ENCODE peak calls at places on chromosomes 7 and 10, in seven cellular contexts. T is mesothelial cell of epicardium, P is Calu3, K is uterus, S is MM.1S, H is HFF-Myc, V is psoas muscle. U is an unnamed sample.

GRCh38 chr10:75400769-75401568 is 595 bp downstream of the ZNF503 start:
- DNase-seq in T (peak), P (peak), K (peak), S (peak), H (no peak), V (peak), U (peak)

GRCh38 chr10:102175415-102175814 is 23.2 kb downstream of the NOLC1 start:
- DNase-seq in T (no peak), P (no peak), K (no peak), S (no peak), H (no peak), V (no peak), U (no peak)

GRCh38 chr7:7821517-7821916 is 103.1 kb upstream of the RPA3 start:
- DNase-seq in T (no peak), P (no peak), K (no peak), S (no peak), H (no peak), V (no peak), U (no peak)

GRCh38 chr7:85483205-85483604 is 296.3 kb upstream of the SEMA3D start:
- DNase-seq in T (no peak), P (no peak), K (no peak), S (no peak), H (peak), V (no peak), U (no peak)

GRCh38 chr10:119135517-119135890 is 30.0 kb downstream of the SFXN4 start:
- DNase-seq in T (no peak), P (no peak), K (no peak), S (no peak), H (no peak), V (no peak), U (no peak)

GRCh38 chr10:87095241-87095945 is 387 bp downstream of the SHLD2 start:
- DNase-seq in T (peak), P (peak), K (peak), S (peak), H (no peak), V (peak), U (peak)

GRCh38 chr10:44233561-44234470 is 151.1 kb downstream of the CXCL12 start:
- DNase-seq in T (peak), P (no peak), K (no peak), S (no peak), H (no peak), V (peak), U (no peak)

GRCh38 chr10:43304687-43305333 is 37.9 kb upstream of the RASGEF1A start:
- DNase-seq in T (peak), P (peak), K (peak), S (peak), H (no peak), V (peak), U (peak)

GRCh38 chr10:110456046-110456445 is 41.7 kb upstream of the DUSP5 start:
- DNase-seq in T (no peak), P (no peak), K (no peak), S (no peak), H (no peak), V (no peak), U (no peak)

GRCh38 chr7:122546496-122546895 is 152.4 kb downstream of the RNF133 start:
- DNase-seq in T (no peak), P (no peak), K (peak), S (no peak), H (no peak), V (peak), U (no peak)

GRCh38 chr10:48215148-48215982 is 59.1 kb downstream of the FRMPD2 start:
- DNase-seq in T (no peak), P (peak), K (no peak), S (peak), H (peak), V (no peak), U (peak)

GRCh38 chr10:97234403-97234802 is 48.6 kb upstream of the SLIT1 start:
- DNase-seq in T (no peak), P (peak), K (no peak), S (peak), H (peak), V (no peak), U (no peak)

GRCh38 chr7:2800220-2800922 is 43.7 kb downstream of the GNA12 start:
- DNase-seq in T (no peak), P (no peak), K (no peak), S (no peak), H (no peak), V (no peak), U (no peak)

GRCh38 chr10:132707776-132708171 is 78.2 kb downstream of the NKX6-2 start:
- DNase-seq in T (no peak), P (no peak), K (no peak), S (no peak), H (no peak), V (peak), U (no peak)

GRCh38 chr10:132226586-132227405 is 40.0 kb downstream of the DPYSL4 start:
- DNase-seq in T (no peak), P (no peak), K (no peak), S (no peak), H (no peak), V (no peak), U (no peak)

GRCh38 chr10:10642741-10643280 is 374.9 kb upstream of the CELF2 start:
- DNase-seq in T (no peak), P (no peak), K (peak), S (no peak), H (no peak), V (peak), U (no peak)

GRCh38 chr10:35765039-35765662 is 123.1 kb upstream of the FZD8 start:
- DNase-seq in T (no peak), P (peak), K (no peak), S (no peak), H (no peak), V (no peak), U (no peak)

GRCh38 chr10:46538723-46539426 is 17.6 kb downstream of the GPRIN2 start:
- DNase-seq in T (no peak), P (no peak), K (no peak), S (no peak), H (no peak), V (no peak), U (no peak)

GRCh38 chr7:24722386-24723177 is 34.7 kb downstream of the GSDME start:
- DNase-seq in T (no peak), P (peak), K (no peak), S (no peak), H (no peak), V (no peak), U (no peak)
- TF ChIP-seq CTCF in T (no peak), P (no peak), K (no peak), S (no peak), H (peak), V (peak), U (no peak)

GRCh38 chr7:132078891-132079735 is 497.2 kb downstream of the PLXNA4 start:
- DNase-seq in T (no peak), P (no peak), K (no peak), S (peak), H (no peak), V (no peak), U (no peak)
- TF ChIP-seq CTCF in T (no peak), P (no peak), K (no peak), S (peak), H (no peak), V (no peak), U (no peak)

DNA sequence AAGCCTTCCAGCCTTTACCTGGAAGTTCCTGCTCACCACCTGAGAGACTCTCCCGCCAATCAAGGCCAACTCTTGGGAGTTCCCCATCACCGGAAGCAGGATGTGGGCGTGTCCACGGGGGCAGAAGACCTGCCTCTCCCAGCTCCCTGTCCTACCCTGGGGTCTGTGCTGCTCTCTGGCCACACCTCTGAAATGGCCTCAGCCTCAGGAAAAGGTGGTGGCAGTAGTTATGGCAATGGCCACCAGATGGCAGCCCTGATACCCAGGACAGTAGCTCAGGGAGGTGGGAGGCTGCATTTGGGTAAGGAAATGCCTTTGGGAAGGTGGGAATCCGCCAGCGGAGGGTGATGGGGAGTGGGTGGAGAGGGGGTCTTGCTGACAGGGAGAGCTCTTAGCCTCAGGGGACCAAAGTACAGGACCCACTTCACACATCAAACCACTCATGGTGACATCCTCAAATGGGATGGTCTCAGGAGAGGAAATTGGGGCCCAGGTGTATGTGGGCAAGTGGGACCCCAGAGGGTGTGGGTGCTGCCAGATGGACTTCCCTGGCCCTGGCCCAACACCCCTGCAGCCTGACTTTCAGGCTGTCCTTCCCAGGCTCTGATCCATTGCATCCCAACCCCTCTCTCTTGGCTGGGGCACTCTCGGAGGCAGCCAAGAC is 33.9 kb downstream of the KAZALD1 start:
- DNase-seq in T (no peak), P (peak), K (peak), S (peak), H (peak), V (peak), U (peak)
- TF ChIP-seq CTCF in T (peak), P (peak), K (peak), S (peak), H (peak), V (peak), U (peak)

GRCh38 chr7:1546909-1547776 is 8.9 kb downstream of the TMEM184A start:
- DNase-seq in T (no peak), P (no peak), K (no peak), S (no peak), H (no peak), V (peak), U (no peak)

GRCh38 chr7:1546274-1546908 is 9.6 kb downstream of the TMEM184A start:
- DNase-seq in T (no peak), P (no peak), K (no peak), S (no peak), H (no peak), V (peak), U (no peak)

GRCh38 chr7:1544178-1544895 is 11.7 kb downstream of the TMEM184A start:
- DNase-seq in T (no peak), P (no peak), K (no peak), S (no peak), H (no peak), V (peak), U (no peak)

GRCh38 chr7:1544896-1545416 is 11.0 kb downstream of the TMEM184A start:
- DNase-seq in T (no peak), P (no peak), K (no peak), S (no peak), H (no peak), V (peak), U (no peak)

GRCh38 chr7:1545417-1546246 is 10.4 kb downstream of the TMEM184A start:
- DNase-seq in T (no peak), P (no peak), K (no peak), S (no peak), H (no peak), V (peak), U (no peak)
- TF ChIP-seq CTCF in T (no peak), P (peak), K (no peak), S (no peak), H (no peak), V (no peak), U (no peak)

GRCh38 chr7:21357146-21358097 is 70.5 kb upstream of the SP4 start:
- DNase-seq in T (no peak), P (no peak), K (no peak), S (no peak), H (no peak), V (no peak), U (no peak)
- TF ChIP-seq CTCF in T (no peak), P (no peak), K (no peak), S (no peak), H (no peak), V (no peak), U (no peak)

GRCh38 chr7:124130-124949 is 68.0 kb upstream of the FAM20C start:
- DNase-seq in T (no peak), P (no peak), K (no peak), S (no peak), H (no peak), V (no peak), U (no peak)
- TF ChIP-seq CTCF in T (no peak), P (no peak), K (no peak), S (no peak), H (no peak), V (no peak), U (no peak)

GRCh38 chr10:127064474-127064873 is 131.9 kb downstream of the INSYN2A start:
- DNase-seq in T (no peak), P (no peak), K (no peak), S (no peak), H (no peak), V (no peak), U (no peak)

GRCh38 chr10:127068485-127068884 is 127.9 kb downstream of the INSYN2A start:
- DNase-seq in T (no peak), P (no peak), K (no peak), S (no peak), H (no peak), V (no peak), U (no peak)

GRCh38 chr10:127059314-127059713 is 137.1 kb downstream of the INSYN2A start:
- DNase-seq in T (no peak), P (no peak), K (no peak), S (no peak), H (no peak), V (no peak), U (no peak)

GRCh38 chr10:127069436-127069835 is 127.0 kb downstream of the INSYN2A start:
- DNase-seq in T (no peak), P (no peak), K (no peak), S (no peak), H (no peak), V (no peak), U (no peak)

DNA sequence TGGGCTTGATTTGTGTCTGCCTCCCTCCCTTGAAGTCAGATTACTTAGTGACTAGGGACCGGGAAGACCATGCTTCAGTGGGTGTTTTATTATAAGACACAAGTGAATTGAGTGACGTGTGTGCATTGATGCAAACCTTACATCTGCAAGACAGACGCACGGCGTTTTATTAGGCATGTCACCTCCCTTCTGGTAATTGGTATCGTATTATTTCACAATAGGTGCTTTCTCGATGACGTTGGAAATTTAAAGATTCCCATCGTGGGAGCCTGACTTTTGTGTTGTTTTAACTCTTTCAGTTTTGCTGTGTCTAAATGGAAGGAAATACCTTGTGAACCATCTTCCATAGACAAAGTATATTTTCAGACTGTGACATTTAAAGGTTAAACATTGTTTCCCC is 132.6 kb downstream of the INSYN2A start:
- DNase-seq in T (no peak), P (no peak), K (no peak), S (no peak), H (no peak), V (no peak), U (no peak)
- TF ChIP-seq CTCF in T (no peak), P (no peak), K (no peak), S (no peak), H (no peak), V (no peak), U (no peak)

GRCh38 chr7:80047032-80047431 is 87.6 kb upstream of the GNAI1 start:
- DNase-seq in T (no peak), P (no peak), K (no peak), S (no peak), H (no peak), V (no peak), U (no peak)

GRCh38 chr7:80044796-80045195 is 89.8 kb upstream of the GNAI1 start:
- DNase-seq in T (no peak), P (no peak), K (no peak), S (no peak), H (no peak), V (no peak), U (no peak)

GRCh38 chr7:80053098-80053497 is 81.5 kb upstream of the GNAI1 start:
- DNase-seq in T (no peak), P (no peak), K (no peak), S (no peak), H (no peak), V (no peak), U (no peak)

DNA sequence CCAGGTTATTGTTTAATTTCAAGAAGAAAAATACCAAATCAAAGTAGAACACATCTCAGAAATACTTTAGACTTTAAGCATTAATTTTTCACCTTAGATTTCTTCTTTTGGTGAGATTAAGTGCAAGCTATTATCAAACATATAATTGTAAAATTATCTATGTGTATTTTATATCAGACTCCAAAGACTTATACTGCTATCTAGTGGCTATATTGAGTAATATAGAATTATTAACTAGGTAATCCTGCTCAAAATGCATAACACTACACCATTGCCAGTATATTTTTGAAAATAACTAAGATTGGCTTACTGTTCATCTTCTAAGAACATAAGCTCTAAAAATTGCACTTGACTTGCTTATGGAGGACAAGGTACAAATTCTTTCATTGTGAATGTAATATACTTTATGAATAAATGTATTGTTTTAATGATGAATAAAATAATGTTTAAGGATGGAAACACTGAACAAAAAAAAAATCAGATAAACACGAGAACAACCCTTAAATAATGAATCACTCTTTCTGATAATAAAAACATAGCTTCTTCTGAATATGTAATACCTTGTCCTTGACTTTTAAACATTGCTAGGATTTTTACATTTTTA is 86.7 kb upstream of the GNAI1 start:
- DNase-seq in T (no peak), P (no peak), K (no peak), S (peak), H (no peak), V (no peak), U (no peak)
- TF ChIP-seq CTCF in T (peak), P (no peak), K (no peak), S (peak), H (no peak), V (no peak), U (no peak)